ENCODE peak calls at places on chromosomes 12 and 14, in nine cellular contexts. B is cardiac muscle cell; W is uterus; Z is CD8-positive, alpha-beta T cell; O is astrocyte; M is heart left ventricle; D is neural progenitor cell; Y is lower lobe of right lung; N is breast epithelium. J is an unnamed sample. For H3K4me1, H3K36me3 and H3K27me3, the result is how much of the 10 kb centered on the place peaks cover.

GRCh38 chr12:58395056-58395455 is 453.7 kb downstream of the ATP23 start:
- DNase-seq in W (no peak), N (no peak), D (no peak), B (no peak), M (no peak), Z (no peak), Y (no peak), O (peak), J (no peak)

GRCh38 chr12:79266511-79267129 is 402.0 kb downstream of the SYT1 start:
- DNase-seq in N (no peak), M (no peak), W (no peak), B (no peak), O (no peak), Y (no peak), D (peak), Z (no peak), J (no peak)

GRCh38 chr14:104928391-104929133 is 3.9 kb downstream of the PLD4 start:
- DNase-seq in D (no peak), B (no peak), Y (no peak), M (no peak), N (peak), W (no peak), Z (no peak), O (no peak), J (no peak)

GRCh38 chr12:91353266-91353665 is 170.6 kb upstream of the DCN start:
- DNase-seq in Z (no peak), W (no peak), Y (no peak), O (no peak), D (no peak), B (no peak), N (no peak), M (no peak), J (no peak)

GRCh38 chr12:31465002-31465401 is 125.9 kb downstream of the DENND5B start:
- DNase-seq in W (no peak), O (no peak), N (no peak), Z (no peak), D (no peak), B (no peak), Y (no peak), M (no peak), J (no peak)

GRCh38 chr12:112116232-112117060 is 7.9 kb upstream of the NAA25 start:
- DNase-seq in D (peak), O (peak), Y (peak), Z (no peak), W (no peak), N (no peak), B (peak), M (peak), J (no peak)

GRCh38 chr12:53253298-53253697 is 14.8 kb upstream of the ESPL1 start:
- DNase-seq in O (no peak), D (no peak), Y (no peak), B (no peak), N (no peak), W (no peak), Z (no peak), M (no peak), J (no peak)

GRCh38 chr12:101713059-101713682 is 15.7 kb downstream of the CHPT1 start:
- DNase-seq in M (peak), O (no peak), Z (no peak), D (peak), N (no peak), B (peak), W (peak), Y (no peak), J (no peak)

GRCh38 chr14:66087231-66087630 is 398.9 kb upstream of the CCDC196 start:
- DNase-seq in M (no peak), W (no peak), Y (no peak), Z (no peak), N (no peak), D (no peak), B (no peak), O (peak), J (no peak)

GRCh38 chr12:120314220-120314619 is 12.1 kb downstream of the SIRT4 start:
- DNase-seq in W (no peak), N (no peak), Y (no peak), D (peak), Z (no peak), B (no peak), M (no peak), O (no peak), J (no peak)

GRCh38 chr12:75862692-75863471 is 168.7 kb downstream of the PHLDA1 start:
- DNase-seq in W (no peak), B (no peak), Y (no peak), N (no peak), O (peak), D (no peak), Z (no peak), M (no peak), J (no peak)

GRCh38 chr12:92332552-92332951 is 186.9 kb upstream of the BTG1 start:
- DNase-seq in B (no peak), W (no peak), M (no peak), Z (no peak), N (no peak), D (no peak), Y (no peak), O (no peak), J (no peak)

GRCh38 chr12:45247589-45247988 is 31.7 kb downstream of the ANO6 start:
- DNase-seq in Y (no peak), N (no peak), Z (no peak), D (no peak), B (no peak), O (no peak), M (no peak), W (no peak), J (no peak)

GRCh38 chr12:43069768-43070221 is 480.2 kb upstream of the PRICKLE1 start:
- DNase-seq in N (no peak), D (no peak), M (peak), Y (no peak), O (peak), W (peak), Z (no peak), B (no peak), J (no peak)

GRCh38 chr14:26773906-26774593 is 176.2 kb upstream of the NOVA1 start:
- DNase-seq in B (no peak), D (no peak), N (no peak), M (no peak), O (no peak), Y (no peak), Z (no peak), W (no peak), J (no peak)

GRCh38 chr12:132490481-132491348 is 764 bp downstream of the FBRSL1 start:
- DNase-seq in Z (peak), O (peak), M (peak), B (peak), D (peak), N (no peak), W (no peak), Y (no peak), J (no peak)

GRCh38 chr12:106299193-106299794 is 3.2 kb upstream of the TCP11L2 start:
- DNase-seq in M (no peak), B (no peak), Y (no peak), O (no peak), D (no peak), W (no peak), Z (no peak), N (no peak), J (no peak)

GRCh38 chr12:108826115-108826806 is 31.1 kb downstream of the SSH1 start:
- DNase-seq in Y (peak), B (no peak), M (peak), W (peak), O (peak), N (no peak), D (no peak), Z (no peak), J (no peak)
- H3K4me1 ChIP-seq in Y (half or more), B (under half), M (half or more), W (under half), O (half or more), N (under half), D (under half), Z (under half), J (under half)

GRCh38 chr12:123238330-123238682 is 5.1 kb downstream of the MTRFR start:
- DNase-seq in N (no peak), O (no peak), B (no peak), M (no peak), W (no peak), Y (no peak), D (no peak), Z (no peak), J (no peak)
- H3K36me3 ChIP-seq in N (under half), O (under half), B (under half), M (under half), W (under half), Y (under half), D (under half), Z (under half), J (under half)

DNA sequence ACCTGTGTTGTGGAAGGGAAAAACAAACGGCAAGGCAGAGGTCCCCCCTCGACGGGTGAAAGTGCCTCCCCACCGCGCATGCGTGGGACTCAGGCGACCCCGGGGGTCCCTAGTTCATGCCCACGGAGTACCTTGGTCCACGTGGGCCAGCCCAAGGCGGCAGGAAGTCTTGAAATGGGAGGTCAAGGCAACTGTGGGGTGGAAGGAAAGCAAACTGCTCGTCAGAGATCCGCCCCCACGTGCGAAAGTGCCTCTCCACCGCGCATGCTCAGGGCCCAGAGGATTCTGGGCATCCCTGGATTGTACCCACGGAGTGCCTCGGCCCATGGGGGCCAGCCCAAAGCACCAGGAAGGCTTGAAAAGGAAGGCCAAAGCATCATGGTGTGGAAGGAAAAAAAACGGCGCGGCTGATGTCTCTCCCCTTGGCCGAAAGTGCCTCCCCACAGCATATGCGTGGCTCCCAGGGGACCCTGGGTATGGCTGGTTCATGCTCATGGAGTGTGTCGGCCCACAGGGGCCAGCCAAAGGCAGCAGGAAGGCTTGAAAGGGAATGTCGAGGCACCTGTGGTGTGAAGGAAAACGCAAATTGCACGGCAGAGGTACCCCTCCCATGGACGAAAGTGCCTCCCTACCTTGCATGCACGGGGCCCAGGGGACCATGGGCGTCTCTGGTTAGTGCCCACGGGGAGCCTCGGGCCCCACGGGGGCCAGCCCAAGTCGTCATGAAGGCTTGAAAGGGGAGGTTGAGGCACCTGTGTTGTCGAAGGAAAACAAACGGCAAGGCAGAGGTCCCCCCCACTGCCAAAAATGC is 369.7 kb downstream of the ALG10 start:
- DNase-seq in Y (peak), B (no peak), M (peak), O (no peak), N (peak), Z (peak), W (no peak), D (no peak), J (no peak)
- H3K27me3 ChIP-seq in Y (under half), B (under half), M (under half), O (under half), N (under half), Z (under half), W (under half), D (under half), J (under half)

GRCh38 chr14:54483848-54484247 is 4.9 kb downstream of the GMFB start:
- DNase-seq in M (no peak), Y (no peak), B (no peak), D (no peak), W (no peak), O (no peak), N (no peak), Z (no peak), J (no peak)

GRCh38 chr14:54486685-54487084 is 2.1 kb downstream of the GMFB start:
- DNase-seq in Y (no peak), O (no peak), W (no peak), Z (no peak), B (peak), N (no peak), D (no peak), M (no peak), J (no peak)

GRCh38 chr14:54481695-54482094 is 7.1 kb downstream of the GMFB start:
- DNase-seq in O (no peak), W (no peak), D (no peak), M (no peak), N (no peak), Y (no peak), B (no peak), Z (no peak), J (no peak)

GRCh38 chr14:54480830-54481562 is 7.8 kb downstream of the GMFB start:
- DNase-seq in Z (no peak), W (no peak), B (no peak), Y (no peak), M (no peak), O (peak), N (no peak), D (no peak), J (no peak)

DNA sequence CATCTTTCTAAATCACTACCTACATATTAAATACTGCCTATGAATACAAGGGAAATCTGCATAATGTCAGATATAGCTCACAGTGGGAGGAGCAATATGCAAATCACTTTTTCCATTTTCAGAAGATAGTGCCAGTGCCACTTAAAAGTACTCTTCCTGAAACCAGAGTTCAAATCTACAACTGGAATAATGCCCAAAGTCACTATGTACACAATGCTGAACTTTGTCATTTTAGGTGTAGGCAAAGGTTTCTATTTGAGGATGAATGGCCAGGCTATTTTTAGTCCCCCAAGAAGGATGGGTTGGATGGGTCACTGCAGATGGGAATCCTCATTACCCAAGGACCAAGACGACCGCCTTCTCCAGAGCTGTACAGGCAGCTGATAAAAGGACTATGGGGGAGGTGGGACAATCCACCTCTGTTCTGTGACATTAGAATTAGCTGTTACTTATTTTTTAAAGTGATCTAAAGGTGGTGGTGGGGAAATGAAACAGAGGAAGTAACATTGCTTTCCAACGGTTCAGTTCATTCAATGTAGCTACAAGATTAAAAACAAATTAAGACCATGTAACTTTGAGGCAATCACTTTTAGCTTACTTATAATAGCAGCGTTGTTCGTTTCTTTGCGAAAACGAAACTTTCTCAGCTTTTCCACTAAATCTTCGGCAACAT is 5.6 kb downstream of the GMFB start:
- DNase-seq in N (no peak), W (no peak), Y (no peak), O (no peak), D (no peak), M (no peak), B (no peak), Z (no peak), J (no peak)
- H3K4me1 ChIP-seq in N (under half), W (under half), Y (under half), O (under half), D (under half), M (half or more), B (under half), Z (under half), J (under half)

GRCh38 chr14:54704768-54705167 is 137.8 kb downstream of the SAMD4A start:
- DNase-seq in M (no peak), Y (no peak), Z (no peak), D (no peak), W (no peak), B (no peak), O (no peak), N (no peak), J (no peak)

GRCh38 chr14:54702014-54702491 is 135.1 kb downstream of the SAMD4A start:
- DNase-seq in O (no peak), B (no peak), D (no peak), Y (no peak), W (no peak), M (no peak), N (no peak), Z (no peak), J (no peak)

GRCh38 chr14:54702492-54702891 is 135.6 kb downstream of the SAMD4A start:
- DNase-seq in Z (no peak), W (no peak), Y (no peak), B (no peak), D (no peak), O (no peak), N (no peak), M (no peak), J (no peak)

GRCh38 chr14:54703724-54704123 is 136.8 kb downstream of the SAMD4A start:
- DNase-seq in M (no peak), D (no peak), O (no peak), Y (no peak), N (no peak), B (no peak), Z (no peak), W (no peak), J (no peak)

DNA sequence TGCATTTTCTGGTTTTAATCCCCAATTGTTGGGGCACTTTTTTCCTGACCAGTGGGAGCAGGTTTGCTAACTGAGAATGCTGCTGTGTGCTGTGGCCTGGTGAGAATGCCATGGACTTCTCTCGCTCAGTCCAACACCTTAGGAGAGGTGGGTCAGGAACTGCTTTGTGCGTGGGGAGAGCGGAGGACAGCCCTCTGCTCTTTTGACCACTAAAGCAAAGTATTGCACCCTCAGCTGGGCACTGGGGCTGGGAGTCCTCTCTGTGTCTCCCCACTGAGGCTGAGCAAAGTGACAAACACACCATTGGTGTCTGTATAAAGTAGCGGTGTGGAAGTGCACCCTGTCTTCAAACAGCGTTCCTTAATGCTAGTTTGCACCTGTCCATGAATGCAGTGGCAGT is 136.2 kb downstream of the SAMD4A start:
- DNase-seq in Y (no peak), D (no peak), Z (no peak), B (no peak), N (no peak), M (no peak), W (no peak), O (no peak), J (no peak)
- H3K36me3 ChIP-seq in Y (under half), D (under half), Z (under half), B (under half), N (under half), M (under half), W (under half), O (under half), J (under half)

DNA sequence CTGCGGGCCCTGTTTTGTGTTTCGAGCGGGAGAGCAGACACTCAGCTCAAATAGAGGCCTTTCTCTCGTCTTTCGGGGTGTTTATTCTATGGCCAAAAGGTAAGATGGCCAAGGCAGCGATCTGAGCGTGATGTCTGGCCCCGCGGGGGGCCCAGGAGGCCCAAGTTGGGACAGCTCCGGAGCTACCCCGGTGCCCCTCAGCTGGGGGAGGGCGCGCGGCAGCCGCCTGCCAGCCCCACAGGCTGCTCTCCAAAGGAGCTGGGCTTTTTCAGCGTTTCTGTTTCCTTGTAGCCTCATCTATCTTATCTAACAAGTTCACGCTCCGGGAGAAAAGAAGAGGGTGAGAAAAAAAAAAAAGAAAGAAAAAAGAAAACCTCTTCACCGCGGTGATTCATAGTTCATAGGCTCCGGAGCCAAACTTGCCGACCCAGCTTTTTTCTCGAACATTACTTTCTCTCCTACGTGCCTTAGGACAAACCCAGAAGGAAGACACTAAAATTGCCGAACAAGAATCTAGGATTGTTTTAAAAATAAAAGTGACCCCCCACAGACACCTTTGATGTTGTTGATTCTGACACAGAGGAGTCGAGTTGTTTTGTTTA is 7.4 kb upstream of the FOXG1 start:
- DNase-seq in O (no peak), W (no peak), B (no peak), D (peak), Y (peak), M (no peak), Z (no peak), N (no peak), J (no peak)
- H3K27me3 ChIP-seq in O (half or more), W (under half), B (half or more), D (half or more), Y (half or more), M (half or more), Z (under half), N (under half), J (under half)

GRCh38 chr14:68295316-68295816 is 475.8 kb downstream of the RAD51B start:
- DNase-seq in Y (no peak), D (peak), N (no peak), Z (no peak), M (peak), O (no peak), B (peak), W (peak), J (no peak)

GRCh38 chr14:68286667-68287066 is 467.1 kb downstream of the RAD51B start:
- DNase-seq in Z (no peak), W (no peak), D (no peak), Y (no peak), M (no peak), B (no peak), N (no peak), O (no peak), J (no peak)

GRCh38 chr14:68292467-68293334 is 473.1 kb downstream of the RAD51B start:
- DNase-seq in B (no peak), N (no peak), O (peak), Z (no peak), D (no peak), M (no peak), Y (no peak), W (no peak), J (no peak)

GRCh38 chr14:68293404-68293803 is 473.8 kb downstream of the RAD51B start:
- DNase-seq in W (no peak), N (no peak), M (no peak), Z (no peak), O (no peak), Y (no peak), D (no peak), B (no peak), J (no peak)

DNA sequence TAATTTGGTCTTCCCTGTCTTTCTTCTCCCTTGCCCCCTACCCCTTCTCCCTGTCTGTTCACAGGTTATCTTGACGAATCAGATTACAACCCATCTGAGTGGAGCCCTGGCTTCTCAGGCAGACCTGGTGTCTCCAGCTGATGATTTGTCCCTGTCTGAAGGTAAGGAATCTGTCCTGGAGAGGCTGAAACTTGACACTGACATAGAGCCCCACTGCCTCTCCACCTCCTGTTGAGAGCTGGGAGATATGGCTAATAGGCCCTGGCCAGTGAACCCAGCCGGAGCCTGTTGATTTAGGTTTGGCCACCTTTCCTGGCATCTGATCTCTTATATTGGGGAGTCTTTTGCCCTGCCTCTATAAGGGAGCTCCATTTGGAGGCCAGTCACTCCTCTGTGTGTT is 472.2 kb downstream of the RAD51B start:
- DNase-seq in N (no peak), W (no peak), Z (no peak), B (peak), M (no peak), D (no peak), O (no peak), Y (no peak), J (no peak)
- H3K4me1 ChIP-seq in N (under half), W (under half), Z (under half), B (half or more), M (under half), D (under half), O (under half), Y (under half), J (under half)

DNA sequence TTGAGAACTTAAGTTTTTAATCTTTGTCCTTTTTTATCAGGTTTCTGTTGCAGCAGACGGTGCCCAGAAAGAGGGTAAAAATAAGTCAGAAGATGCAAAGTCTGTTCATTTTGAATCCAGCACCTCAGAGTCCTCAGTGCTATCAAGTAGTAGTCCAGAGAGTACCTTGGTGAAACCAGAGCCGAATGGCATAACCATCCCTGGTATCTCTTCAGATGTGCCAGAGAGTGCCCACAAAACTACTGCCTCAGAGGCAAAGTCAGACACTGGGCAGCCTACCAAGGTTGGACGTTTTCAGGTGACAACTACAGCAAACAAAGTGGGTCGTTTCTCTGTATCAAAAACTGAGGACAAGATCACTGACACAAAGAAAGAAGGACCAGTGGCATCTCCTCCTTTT is 53.5 kb downstream of the RAD52 start:
- DNase-seq in W (no peak), Z (no peak), Y (no peak), D (no peak), M (no peak), N (no peak), O (no peak), B (no peak), J (no peak)
- H3K36me3 ChIP-seq in W (under half), Z (under half), Y (half or more), D (under half), M (half or more), N (under half), O (under half), B (half or more), J (under half)